ENCODE peak calls at places on chromosomes 2 and 18, in seven cellular contexts. B is CD8-positive, alpha-beta memory T cell; M is osteocyte; K is T-helper 9 cell; P is mucosa of descending colon; W is activated CD4-positive, alpha-beta T cell treated with anti-CD3 and anti-CD28 coated beads for 1 hour; D is transverse colon. I is an unnamed sample.

GRCh38 chr2:181356526-181356925 is 100.7 kb upstream of the ITGA4 start:
- DNase-seq in B (no peak), D (no peak), K (no peak), M (no peak), W (no peak), P (no peak), I (no peak)

GRCh38 chr2:12675352-12675795 is 41.4 kb upstream of the TRIB2 start:
- DNase-seq in B (no peak), W (no peak), M (no peak), K (no peak), D (no peak), P (no peak), I (no peak)

GRCh38 chr2:176079285-176079830 is 4.4 kb downstream of the EVX2 start:
- DNase-seq in M (no peak), B (no peak), D (no peak), K (no peak), W (no peak), P (no peak), I (no peak)

GRCh38 chr2:11344956-11345671 is 678 bp upstream of the ROCK2 start:
- DNase-seq in B (peak), D (peak), K (peak), P (peak), W (peak), M (peak), I (peak)

GRCh38 chr2:21038403-21039073 is 5.3 kb downstream of the APOB start:
- DNase-seq in K (no peak), W (no peak), P (no peak), M (no peak), D (no peak), B (no peak), I (no peak)

GRCh38 chr2:237714690-237715458 is 83.7 kb upstream of the RBM44 start:
- DNase-seq in D (no peak), B (no peak), K (no peak), P (no peak), M (peak), W (peak), I (peak)

GRCh38 chr2:148521181-148521580 is 123.4 kb upstream of the EPC2 start:
- DNase-seq in D (no peak), P (no peak), B (no peak), M (no peak), K (no peak), W (no peak), I (no peak)

GRCh38 chr2:20199381-20200270 is 25.3 kb downstream of the SDC1 start:
- DNase-seq in D (no peak), P (no peak), K (no peak), W (no peak), B (no peak), M (no peak), I (no peak)

GRCh38 chr2:205754924-205755321 is 72.6 kb downstream of the NRP2 start:
- DNase-seq in B (no peak), K (no peak), M (no peak), D (peak), P (no peak), W (no peak), I (no peak)

GRCh38 chr2:105447476-105447875 is 48.6 kb upstream of the FHL2 start:
- DNase-seq in W (no peak), K (no peak), B (no peak), M (no peak), P (no peak), D (no peak), I (no peak)

GRCh38 chr2:132255714-132256113 is 94.0 kb upstream of the ANKRD30BL start:
- DNase-seq in M (no peak), K (no peak), P (peak), W (no peak), B (no peak), D (no peak), I (no peak)

GRCh38 chr18:3595282-3596273 is 145.6 kb downstream of the TGIF1 start:
- DNase-seq in W (no peak), D (peak), K (no peak), M (no peak), B (peak), P (no peak), I (peak)

GRCh38 chr2:101985101-101985792 is 6.5 kb upstream of the IL1R2 start:
- DNase-seq in W (no peak), B (no peak), K (no peak), D (peak), M (no peak), P (peak), I (no peak)

GRCh38 chr2:566379-567313 is 110.6 kb downstream of the TMEM18 start:
- DNase-seq in M (no peak), W (no peak), P (no peak), B (no peak), D (no peak), K (no peak), I (no peak)

GRCh38 chr2:237674731-237675276 is 47.4 kb downstream of the LRRFIP1 start:
- DNase-seq in B (peak), P (peak), D (peak), M (peak), K (peak), W (peak), I (peak)

GRCh38 chr2:55618649-55619055 is 1.2 kb upstream of the PPP4R3B start:
- DNase-seq in K (peak), M (no peak), P (peak), W (peak), D (peak), B (peak), I (peak)

GRCh38 chr2:146246017-146246733 is 1598.7 kb upstream of the ACVR2A start:
- DNase-seq in W (no peak), P (no peak), D (no peak), M (no peak), K (no peak), B (no peak), I (no peak)

GRCh38 chr2:168354499-168354898 is 101.6 kb upstream of the CERS6 start:
- DNase-seq in D (no peak), W (no peak), P (no peak), B (no peak), K (no peak), M (no peak), I (no peak)

GRCh38 chr2:138030459-138030858 is 66.2 kb downstream of the HNMT start:
- DNase-seq in W (no peak), D (no peak), K (no peak), P (no peak), M (no peak), B (no peak), I (no peak)

GRCh38 chr2:17589406-17590035 is 49.0 kb downstream of the VSNL1 start:
- DNase-seq in W (no peak), P (no peak), D (no peak), B (no peak), M (no peak), K (no peak), I (no peak)

GRCh38 chr2:67806816-67807215 is 256.0 kb downstream of the C1D start:
- DNase-seq in P (no peak), M (no peak), K (no peak), W (no peak), B (no peak), D (no peak), I (no peak)

GRCh38 chr2:120132190-120132589 is 91.0 kb downstream of the TMEM185B start:
- DNase-seq in K (no peak), B (no peak), D (no peak), P (no peak), M (no peak), W (no peak), I (no peak)

GRCh38 chr2:199850250-199850717 is 708 bp downstream of the FTCDNL1 start:
- DNase-seq in D (no peak), B (peak), W (no peak), M (no peak), K (no peak), P (no peak), I (no peak)

GRCh38 chr2:207163815-207164747 is 1.7 kb downstream of the KLF7 start:
- DNase-seq in W (no peak), M (no peak), D (peak), B (no peak), K (no peak), P (peak), I (peak)

GRCh38 chr2:62410926-62411456 is 95.0 kb downstream of the TMEM17 start:
- DNase-seq in D (no peak), B (no peak), P (no peak), K (no peak), M (no peak), W (no peak), I (no peak)

GRCh38 chr2:168156661-168157060 is 90.7 kb downstream of the STK39 start:
- DNase-seq in K (no peak), W (no peak), D (peak), B (no peak), P (no peak), M (no peak), I (no peak)

GRCh38 chr2:64708834-64709233 is 55.1 kb upstream of the SERTAD2 start:
- DNase-seq in B (no peak), W (no peak), P (no peak), D (no peak), M (no peak), K (no peak), I (no peak)

GRCh38 chr18:967037-967576 is 62.4 kb downstream of the ADCYAP1 start:
- DNase-seq in W (no peak), K (no peak), P (no peak), M (no peak), B (no peak), D (no peak), I (no peak)